ENCODE peak calls at places on chromosome 9, in six cellular contexts. One of them, this sample, is unnamed. For H3K9me2, the result is how much of the 10 kb centered on the place peaks cover.

GRCh38 chr9:114745879-114746550 is 59.8 kb downstream of the TNFSF15 start:
- DNase-seq in Karpas-422: no peak
- DNase-seq in HCT116: no peak
- DNase-seq in SK-N-SH: no peak
- DNase-seq in GM23248: no peak
- DNase-seq in PC-3: no peak
- DNase-seq in this sample: no peak

GRCh38 chr9:86054695-86055094 is 44.7 kb downstream of the GOLM1 start:
- DNase-seq in SK-N-SH: no peak
- DNase-seq in Karpas-422: no peak
- DNase-seq in PC-3: no peak
- DNase-seq in GM23248: no peak
- DNase-seq in HCT116: no peak
- DNase-seq in this sample: no peak

GRCh38 chr9:73780916-73781315 is 629.3 kb downstream of the ANXA1 start:
- DNase-seq in HCT116: no peak
- DNase-seq in SK-N-SH: no peak
- DNase-seq in GM23248: peak
- DNase-seq in PC-3: peak
- DNase-seq in Karpas-422: no peak
- DNase-seq in this sample: no peak

GRCh38 chr9:8070779-8071444 is 271.3 kb upstream of the DMAC1 start:
- DNase-seq in PC-3: no peak
- DNase-seq in GM23248: no peak
- DNase-seq in Karpas-422: no peak
- DNase-seq in HCT116: no peak
- DNase-seq in SK-N-SH: peak
- DNase-seq in this sample: no peak

GRCh38 chr9:94039786-94040185 is 44.5 kb upstream of the PTPDC1 start:
- DNase-seq in Karpas-422: no peak
- DNase-seq in SK-N-SH: no peak
- DNase-seq in GM23248: no peak
- DNase-seq in PC-3: no peak
- DNase-seq in HCT116: no peak
- DNase-seq in this sample: no peak

GRCh38 chr9:92977279-92977678 is 30.0 kb downstream of the FGD3 start:
- DNase-seq in GM23248: no peak
- DNase-seq in SK-N-SH: no peak
- DNase-seq in PC-3: no peak
- DNase-seq in HCT116: no peak
- DNase-seq in Karpas-422: no peak
- DNase-seq in this sample: no peak

GRCh38 chr9:110999379-110999778 is 38.9 kb downstream of the LPAR1 start:
- DNase-seq in PC-3: no peak
- DNase-seq in SK-N-SH: no peak
- DNase-seq in GM23248: no peak
- DNase-seq in Karpas-422: no peak
- DNase-seq in HCT116: no peak
- DNase-seq in this sample: no peak

GRCh38 chr9:120892748-120893584 is 16.0 kb upstream of the PHF19 start:
- DNase-seq in GM23248: peak
- DNase-seq in SK-N-SH: no peak
- DNase-seq in HCT116: no peak
- DNase-seq in PC-3: peak
- DNase-seq in Karpas-422: peak
- DNase-seq in this sample: peak

GRCh38 chr9:89453452-89453851 is 44.5 kb downstream of the SEMA4D start:
- DNase-seq in PC-3: no peak
- DNase-seq in Karpas-422: no peak
- DNase-seq in GM23248: no peak
- DNase-seq in HCT116: no peak
- DNase-seq in SK-N-SH: no peak
- DNase-seq in this sample: no peak

GRCh38 chr9:100129772-100130171 is 30.7 kb downstream of the INVS start:
- DNase-seq in HCT116: no peak
- DNase-seq in Karpas-422: no peak
- DNase-seq in SK-N-SH: no peak
- DNase-seq in GM23248: no peak
- DNase-seq in PC-3: no peak
- DNase-seq in this sample: no peak

GRCh38 chr9:35568196-35568595 is 36.9 kb upstream of the TESK1 start:
- DNase-seq in SK-N-SH: no peak
- DNase-seq in HCT116: no peak
- DNase-seq in Karpas-422: peak
- DNase-seq in PC-3: no peak
- DNase-seq in GM23248: no peak
- DNase-seq in this sample: no peak

GRCh38 chr9:109478204-109478563 is 19.9 kb downstream of the PTPN3 start:
- DNase-seq in PC-3: no peak
- DNase-seq in GM23248: no peak
- DNase-seq in HCT116: no peak
- DNase-seq in SK-N-SH: no peak
- DNase-seq in Karpas-422: no peak
- DNase-seq in this sample: no peak

GRCh38 chr9:6763244-6763643 is 5.5 kb downstream of the KDM4C start:
- DNase-seq in SK-N-SH: no peak
- DNase-seq in GM23248: no peak
- DNase-seq in PC-3: no peak
- DNase-seq in HCT116: no peak
- DNase-seq in Karpas-422: no peak
- DNase-seq in this sample: no peak

GRCh38 chr9:104743377-104743985 is 4.0 kb upstream of the NIPSNAP3A start:
- DNase-seq in Karpas-422: peak
- DNase-seq in SK-N-SH: peak
- DNase-seq in PC-3: peak
- DNase-seq in HCT116: peak
- DNase-seq in GM23248: peak
- DNase-seq in this sample: peak

GRCh38 chr9:128349125-128349524 is 8.8 kb downstream of the SLC27A4 start:
- DNase-seq in GM23248: no peak
- DNase-seq in PC-3: no peak
- DNase-seq in HCT116: no peak
- DNase-seq in SK-N-SH: no peak
- DNase-seq in Karpas-422: no peak
- DNase-seq in this sample: no peak

GRCh38 chr9:116073826-116074225 is 79.8 kb upstream of the PAPPA start:
- DNase-seq in SK-N-SH: no peak
- DNase-seq in Karpas-422: no peak
- DNase-seq in GM23248: peak
- DNase-seq in PC-3: peak
- DNase-seq in HCT116: no peak
- DNase-seq in this sample: no peak

GRCh38 chr9:77997611-77998349 is 33.8 kb downstream of the GNAQ start:
- DNase-seq in GM23248: no peak
- DNase-seq in PC-3: no peak
- DNase-seq in HCT116: no peak
- DNase-seq in Karpas-422: peak
- DNase-seq in SK-N-SH: peak
- DNase-seq in this sample: no peak

GRCh38 chr9:27726244-27727141 is 153.2 kb upstream of the C9orf72 start:
- DNase-seq in HCT116: peak
- DNase-seq in GM23248: peak
- DNase-seq in PC-3: peak
- DNase-seq in SK-N-SH: peak
- DNase-seq in Karpas-422: peak
- DNase-seq in this sample: peak

GRCh38 chr9:112382501-112383364 is 2.8 kb downstream of the HSDL2 start:
- DNase-seq in SK-N-SH: no peak
- DNase-seq in GM23248: no peak
- DNase-seq in PC-3: no peak
- DNase-seq in Karpas-422: no peak
- DNase-seq in HCT116: no peak
- DNase-seq in this sample: no peak

GRCh38 chr9:27835746-27836145 is 262.5 kb upstream of the C9orf72 start:
- DNase-seq in HCT116: no peak
- DNase-seq in Karpas-422: no peak
- DNase-seq in PC-3: no peak
- DNase-seq in SK-N-SH: no peak
- DNase-seq in GM23248: no peak
- DNase-seq in this sample: no peak

GRCh38 chr9:99075246-99075912 is 29.5 kb upstream of the TGFBR1 start:
- DNase-seq in PC-3: peak
- DNase-seq in HCT116: no peak
- DNase-seq in SK-N-SH: no peak
- DNase-seq in Karpas-422: no peak
- DNase-seq in GM23248: peak
- DNase-seq in this sample: no peak

GRCh38 chr9:6552033-6552737 is 93.3 kb downstream of the GLDC start:
- DNase-seq in Karpas-422: peak
- DNase-seq in SK-N-SH: peak
- DNase-seq in GM23248: peak
- DNase-seq in HCT116: no peak
- DNase-seq in PC-3: peak
- DNase-seq in this sample: no peak

GRCh38 chr9:115640887-115641286 is 512.7 kb upstream of the PAPPA start:
- DNase-seq in GM23248: peak
- DNase-seq in SK-N-SH: no peak
- DNase-seq in HCT116: no peak
- DNase-seq in PC-3: peak
- DNase-seq in Karpas-422: no peak
- DNase-seq in this sample: no peak

GRCh38 chr9:121700165-121700830 is 48.9 kb downstream of the DAB2IP start:
- DNase-seq in GM23248: peak
- DNase-seq in HCT116: no peak
- DNase-seq in SK-N-SH: peak
- DNase-seq in Karpas-422: no peak
- DNase-seq in PC-3: peak
- DNase-seq in this sample: peak

GRCh38 chr9:126947529-126947928 is 32.9 kb downstream of the RALGPS1 start:
- DNase-seq in HCT116: peak
- DNase-seq in GM23248: no peak
- DNase-seq in PC-3: peak
- DNase-seq in Karpas-422: no peak
- DNase-seq in SK-N-SH: no peak
- DNase-seq in this sample: peak

GRCh38 chr9:92059045-92059444 is 56.2 kb downstream of the SPTLC1 start:
- DNase-seq in GM23248: no peak
- DNase-seq in SK-N-SH: no peak
- DNase-seq in PC-3: no peak
- DNase-seq in HCT116: no peak
- DNase-seq in Karpas-422: no peak
- DNase-seq in this sample: no peak

GRCh38 chr9:129275626-129276247 is 97.7 kb upstream of the IER5L start:
- DNase-seq in HCT116: no peak
- DNase-seq in SK-N-SH: no peak
- DNase-seq in GM23248: peak
- DNase-seq in Karpas-422: no peak
- DNase-seq in PC-3: peak
- DNase-seq in this sample: no peak

GRCh38 chr9:105883847-105884246 is 189.5 kb downstream of the TMEM38B start:
- DNase-seq in HCT116: no peak
- DNase-seq in PC-3: no peak
- DNase-seq in Karpas-422: no peak
- DNase-seq in SK-N-SH: no peak
- DNase-seq in GM23248: no peak
- DNase-seq in this sample: peak

DNA sequence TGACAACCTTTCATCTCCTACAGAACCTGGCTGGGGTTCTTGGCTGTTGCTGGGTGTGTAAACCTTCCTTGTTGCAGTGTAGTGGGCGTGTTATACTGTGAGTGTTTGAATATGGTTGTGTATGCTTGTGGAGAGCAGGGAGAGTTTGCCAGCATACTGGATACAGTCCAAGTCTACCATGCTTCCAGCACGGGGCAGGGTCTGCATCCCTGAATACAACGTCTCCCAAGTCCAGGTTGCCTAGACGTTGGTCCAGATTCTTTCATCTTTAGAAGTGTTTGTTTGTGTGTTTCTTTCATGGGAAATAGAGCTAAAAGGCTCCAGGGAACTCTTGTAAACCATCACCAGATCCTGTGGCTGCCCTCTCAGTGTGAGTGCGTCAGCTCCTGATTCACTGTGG is 46.4 kb downstream of the SYK start:
- DNase-seq in SK-N-SH: no peak
- DNase-seq in PC-3: no peak
- DNase-seq in HCT116: no peak
- DNase-seq in Karpas-422: no peak
- DNase-seq in GM23248: no peak
- DNase-seq in this sample: no peak
- H3K4me3 ChIP-seq in SK-N-SH: no peak
- H3K4me3 ChIP-seq in PC-3: no peak
- H3K4me3 ChIP-seq in HCT116: no peak
- H3K4me3 ChIP-seq in Karpas-422: no peak
- H3K4me3 ChIP-seq in GM23248: no peak
- H3K4me3 ChIP-seq in this sample: no peak

GRCh38 chr9:82891321-82891720 is 171.6 kb downstream of the RASEF start:
- DNase-seq in SK-N-SH: no peak
- DNase-seq in GM23248: no peak
- DNase-seq in HCT116: no peak
- DNase-seq in Karpas-422: no peak
- DNase-seq in PC-3: no peak
- DNase-seq in this sample: no peak

GRCh38 chr9:82890401-82890800 is 172.5 kb downstream of the RASEF start:
- DNase-seq in PC-3: no peak
- DNase-seq in SK-N-SH: no peak
- DNase-seq in GM23248: no peak
- DNase-seq in Karpas-422: no peak
- DNase-seq in HCT116: no peak
- DNase-seq in this sample: no peak

GRCh38 chr9:82890865-82891264 is 172.1 kb downstream of the RASEF start:
- DNase-seq in HCT116: no peak
- DNase-seq in SK-N-SH: no peak
- DNase-seq in Karpas-422: no peak
- DNase-seq in PC-3: no peak
- DNase-seq in GM23248: no peak
- DNase-seq in this sample: no peak

GRCh38 chr9:82893549-82893948 is 169.4 kb downstream of the RASEF start:
- DNase-seq in Karpas-422: no peak
- DNase-seq in GM23248: no peak
- DNase-seq in SK-N-SH: no peak
- DNase-seq in HCT116: no peak
- DNase-seq in PC-3: no peak
- DNase-seq in this sample: no peak
- H3K9me2 ChIP-seq in Karpas-422: under half
- H3K9me2 ChIP-seq in GM23248: under half
- H3K9me2 ChIP-seq in SK-N-SH: under half
- H3K9me2 ChIP-seq in HCT116: under half
- H3K9me2 ChIP-seq in PC-3: under half
- H3K9me2 ChIP-seq in this sample: under half

DNA sequence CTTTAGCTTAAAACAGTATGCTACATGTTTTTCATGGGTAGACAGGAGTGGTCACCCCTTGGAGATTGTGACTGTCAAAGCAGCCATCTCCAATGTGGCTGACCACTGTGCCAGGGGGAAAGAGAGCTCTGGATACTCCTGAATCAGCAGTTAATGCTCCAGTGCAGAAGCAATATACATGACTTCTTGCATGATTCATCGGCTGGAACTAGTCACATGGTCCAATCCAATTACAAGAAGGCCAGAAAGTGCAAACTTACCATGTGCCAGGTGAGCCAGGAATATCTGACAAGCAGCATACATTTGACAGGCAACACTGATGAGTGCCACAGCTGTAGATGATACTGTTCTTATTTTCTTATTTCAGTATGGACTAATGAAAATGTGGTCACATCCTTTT is 439.9 kb upstream of the MPDZ start:
- DNase-seq in PC-3: peak
- DNase-seq in HCT116: no peak
- DNase-seq in Karpas-422: no peak
- DNase-seq in SK-N-SH: no peak
- DNase-seq in GM23248: peak
- DNase-seq in this sample: no peak
- H3K9ac ChIP-seq in PC-3: peak
- H3K9ac ChIP-seq in HCT116: no peak
- H3K9ac ChIP-seq in Karpas-422: no peak
- H3K9ac ChIP-seq in SK-N-SH: no peak
- H3K9ac ChIP-seq in GM23248: no peak
- H3K9ac ChIP-seq in this sample: no peak

GRCh38 chr9:107290619-107291018 is 7.5 kb downstream of the RAD23B start:
- DNase-seq in Karpas-422: no peak
- DNase-seq in SK-N-SH: no peak
- DNase-seq in HCT116: no peak
- DNase-seq in PC-3: no peak
- DNase-seq in GM23248: no peak
- DNase-seq in this sample: no peak
- H3K4me3 ChIP-seq in Karpas-422: no peak
- H3K4me3 ChIP-seq in SK-N-SH: no peak
- H3K4me3 ChIP-seq in HCT116: no peak
- H3K4me3 ChIP-seq in PC-3: no peak
- H3K4me3 ChIP-seq in GM23248: no peak
- H3K4me3 ChIP-seq in this sample: no peak